ENCODE peak calls at places on chromosome 18, in seven cellular contexts. Q is left ventricle myocardium inferior; I is naive thymus-derived CD4-positive, alpha-beta T cell; L is right atrium auricular region; V is tibial artery; U is endothelial cell of umbilical vein; Z is NT2/D1. F is an unnamed sample. For H3K36me3 and H3K4me1, the result is how much of the 10 kb centered on the place peaks cover.

GRCh38 chr18:59696311-59697235 is 650 bp downstream of the CCBE1 start:
- DNase-seq in Q (peak), I (no peak), U (no peak), V (no peak), Z (no peak), L (no peak), F (no peak)

GRCh38 chr18:6269933-6270332 is 144.8 kb downstream of the L3MBTL4 start:
- DNase-seq in Q (no peak), I (no peak), U (no peak), L (no peak), Z (no peak), V (no peak), F (no peak)

GRCh38 chr18:8468911-8469310 is 140.3 kb upstream of the RAB12 start:
- DNase-seq in L (peak), Q (peak), Z (no peak), V (no peak), U (peak), I (no peak), F (no peak)

GRCh38 chr18:5772271-5772670 is 123.1 kb downstream of the TMEM200C start:
- DNase-seq in Q (no peak), I (no peak), Z (peak), V (no peak), U (no peak), L (no peak), F (no peak)

GRCh38 chr18:78884502-78884901 is 95.1 kb upstream of the SALL3 start:
- DNase-seq in I (no peak), Q (no peak), L (no peak), V (no peak), Z (no peak), U (no peak), F (peak)

GRCh38 chr18:36769611-36770314 is 59.0 kb downstream of the TPGS2 start:
- DNase-seq in Z (no peak), V (no peak), U (no peak), I (no peak), Q (no peak), L (no peak), F (no peak)

GRCh38 chr18:57435851-57436192 is 648 bp downstream of the ONECUT2 start:
- DNase-seq in V (no peak), I (no peak), U (no peak), L (no peak), Q (no peak), Z (no peak), F (no peak)

GRCh38 chr18:50870138-50870845 is 8.6 kb upstream of the ME2 start:
- DNase-seq in I (no peak), U (peak), Q (no peak), L (no peak), V (no peak), Z (no peak), F (no peak)

GRCh38 chr18:35406666-35407065 is 29.5 kb upstream of the ZNF396 start:
- DNase-seq in U (no peak), I (no peak), V (no peak), Z (no peak), Q (no peak), L (no peak), F (no peak)

GRCh38 chr18:49492694-49493033 is 5.6 kb upstream of the C18orf32 start:
- DNase-seq in Q (no peak), I (no peak), Z (no peak), V (no peak), L (no peak), U (no peak), F (no peak)

GRCh38 chr18:7926526-7926925 is 359.4 kb downstream of the PTPRM start:
- DNase-seq in I (no peak), L (no peak), Z (no peak), Q (no peak), U (peak), V (no peak), F (no peak)

GRCh38 chr18:10928971-10929373 is 220.4 kb downstream of the PIEZO2 start:
- DNase-seq in Q (no peak), L (no peak), Z (no peak), I (no peak), V (no peak), U (no peak), F (no peak)

GRCh38 chr18:51658436-51658835 is 461.0 kb upstream of the MEX3C start:
- DNase-seq in Z (no peak), V (no peak), L (no peak), U (no peak), Q (no peak), I (no peak), F (no peak)

GRCh38 chr18:39260565-39260964 is 1695.0 kb upstream of the CELF4 start:
- DNase-seq in V (no peak), Q (no peak), Z (no peak), L (no peak), U (no peak), I (no peak), F (no peak)

GRCh38 chr18:23270999-23271680 is 135.9 kb downstream of the CABLES1 start:
- DNase-seq in I (no peak), Z (no peak), V (no peak), L (no peak), Q (no peak), U (peak), F (no peak)

GRCh38 chr18:11752116-11752911 is 63.2 kb downstream of the GNAL start:
- DNase-seq in V (no peak), Q (no peak), U (no peak), Z (no peak), L (no peak), I (no peak), F (no peak)

GRCh38 chr18:49524349-49524748 is 37.3 kb upstream of the C18orf32 start:
- DNase-seq in U (peak), I (no peak), L (peak), Q (no peak), Z (no peak), V (no peak), F (no peak)

GRCh38 chr18:28189400-28190239 is 12.7 kb upstream of the CDH2 start:
- DNase-seq in L (no peak), V (no peak), Z (no peak), U (peak), I (no peak), Q (no peak), F (peak)

GRCh38 chr18:34219651-34220050 is 5.1 kb downstream of the NOL4 start:
- DNase-seq in V (no peak), I (no peak), U (no peak), L (no peak), Q (no peak), Z (no peak), F (no peak)

GRCh38 chr18:8657050-8657820 is 48.0 kb downstream of the RAB12 start:
- DNase-seq in L (no peak), Z (no peak), Q (no peak), U (no peak), I (no peak), V (no peak), F (no peak)

GRCh38 chr18:43571078-43571689 is 293.9 kb upstream of the SYT4 start:
- DNase-seq in V (no peak), U (peak), Q (no peak), L (no peak), Z (peak), I (no peak), F (peak)

GRCh38 chr18:23209031-23209430 is 73.7 kb downstream of the CABLES1 start:
- DNase-seq in Z (no peak), L (no peak), Q (no peak), V (no peak), U (no peak), I (no peak), F (no peak)

GRCh38 chr18:45849529-45849928 is 24.1 kb downstream of the SIGLEC15 start:
- DNase-seq in L (no peak), I (no peak), Q (no peak), V (no peak), Z (no peak), U (no peak), F (no peak)

GRCh38 chr18:38421016-38421415 is 855.4 kb upstream of the CELF4 start:
- DNase-seq in V (no peak), Z (no peak), Q (no peak), L (no peak), I (no peak), U (no peak), F (no peak)

GRCh38 chr18:25102657-25103056 is 249.3 kb downstream of the ZNF521 start:
- DNase-seq in Z (no peak), U (peak), V (no peak), I (no peak), L (no peak), Q (no peak), F (no peak)

GRCh38 chr18:5237083-5237722 is 40.1 kb upstream of the AKAIN1 start:
- DNase-seq in U (no peak), L (peak), I (no peak), Z (no peak), V (no peak), Q (peak), F (no peak)

GRCh38 chr18:56191334-56191733 is 447.1 kb downstream of the TXNL1 start:
- DNase-seq in I (no peak), Z (no peak), Q (no peak), V (no peak), U (no peak), L (no peak), F (no peak)

GRCh38 chr18:42182728-42183700 is 228.0 kb downstream of the PIK3C3 start:
- DNase-seq in L (no peak), Q (no peak), I (no peak), U (no peak), Z (no peak), V (no peak), F (no peak)

GRCh38 chr18:55811964-55812363 is 224.0 kb upstream of the TCF4 start:
- DNase-seq in V (no peak), L (no peak), Z (no peak), U (peak), Q (no peak), I (no peak), F (no peak)

GRCh38 chr18:29912351-29912750 is 1130.2 kb downstream of the DSC3 start:
- DNase-seq in V (no peak), I (no peak), Z (no peak), L (no peak), U (no peak), Q (no peak), F (no peak)

GRCh38 chr18:64330161-64330560 is 181.3 kb upstream of the LINC00305 start:
- DNase-seq in V (no peak), U (peak), Q (no peak), Z (peak), I (no peak), L (no peak), F (no peak)

GRCh38 chr18:7273301-7273911 is 42.5 kb downstream of the LRRC30 start:
- DNase-seq in I (no peak), U (peak), V (peak), L (peak), Q (peak), Z (no peak), F (no peak)

GRCh38 chr18:13455470-13455869 is 236.9 kb downstream of the LDLRAD4 start:
- DNase-seq in I (no peak), V (peak), U (no peak), Z (no peak), L (peak), Q (no peak), F (no peak)

GRCh38 chr18:37962316-37962966 is 396.8 kb upstream of the CELF4 start:
- DNase-seq in U (no peak), I (no peak), L (no peak), Z (no peak), V (no peak), Q (no peak), F (no peak)

GRCh38 chr18:79942211-79942610 is 9.2 kb downstream of the SLC66A2 start:
- DNase-seq in Z (no peak), U (no peak), I (no peak), L (no peak), V (peak), Q (no peak), F (no peak)
- H3K36me3 ChIP-seq in Z (under half), U (under half), I (under half), L (under half), V (under half), Q (under half), F (under half)

DNA sequence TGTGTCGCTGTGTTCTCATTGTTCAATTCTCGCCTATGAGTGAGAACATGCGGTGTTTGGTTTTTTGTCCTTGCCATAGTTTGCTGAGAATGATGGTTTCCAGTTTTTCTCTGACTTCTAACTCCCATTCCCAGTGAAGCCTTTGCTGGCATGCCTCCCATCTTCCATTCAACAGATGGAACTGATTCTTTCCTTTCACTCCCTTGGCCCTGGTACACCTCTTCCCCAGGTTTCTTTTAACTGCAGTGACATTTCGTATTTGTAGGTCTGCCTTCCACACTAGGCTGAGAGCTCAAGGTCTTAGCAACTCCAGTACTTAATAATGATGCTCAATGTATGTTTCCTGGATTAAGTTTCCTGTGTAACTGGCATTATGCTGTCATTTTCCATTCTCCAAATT is 48.5 kb downstream of the GAREM1 start:
- DNase-seq in I (no peak), Q (no peak), V (no peak), L (no peak), U (no peak), Z (no peak), F (no peak)
- H3K4me1 ChIP-seq in I (under half), Q (half or more), V (under half), L (half or more), U (under half), Z (under half), F (under half)

DNA sequence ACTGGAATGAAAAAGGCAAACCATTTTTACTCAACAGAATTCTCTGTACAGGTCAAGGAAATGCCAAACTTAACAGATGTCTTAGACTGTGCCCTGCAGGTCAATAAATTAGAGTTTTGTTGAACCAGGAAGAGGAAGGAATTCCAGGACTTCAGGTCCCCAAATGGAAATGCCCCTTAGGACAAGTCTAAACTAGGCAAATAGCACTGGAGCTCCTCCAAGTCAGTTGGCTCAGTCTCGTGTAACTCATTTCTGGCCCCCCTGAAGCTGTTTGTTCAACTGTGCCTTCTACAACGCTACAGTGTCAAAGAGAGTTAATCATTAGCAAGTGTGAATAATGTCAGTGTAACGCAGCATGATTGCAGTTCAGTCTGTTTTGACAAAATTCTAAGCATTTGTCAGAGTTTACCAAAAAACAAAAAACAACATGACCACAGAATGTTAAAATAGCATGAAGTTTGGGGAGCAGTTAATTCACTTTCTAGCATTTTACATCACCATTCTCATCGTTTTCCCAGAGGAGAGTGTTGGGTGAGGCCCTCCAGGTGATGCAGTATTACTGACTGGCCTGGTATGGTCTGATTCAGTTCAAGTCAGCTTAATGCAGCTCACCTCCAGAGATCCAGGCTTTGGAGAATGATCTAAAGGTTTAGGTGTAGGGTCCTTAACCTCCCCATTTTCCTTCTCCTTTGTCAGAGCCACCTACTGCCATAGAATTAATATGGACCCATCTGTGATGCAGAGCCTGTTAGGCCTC is 108.1 kb downstream of the AQP4 start:
- DNase-seq in U (no peak), I (no peak), L (no peak), Z (no peak), Q (no peak), V (no peak), F (no peak)
- H3K4me3 ChIP-seq in U (no peak), I (no peak), L (no peak), Z (no peak), Q (no peak), V (no peak), F (no peak)

GRCh38 chr18:58438161-58438983 is 190.5 kb downstream of the ALPK2 start:
- DNase-seq in U (no peak), I (peak), Q (no peak), L (no peak), V (no peak), Z (no peak), F (no peak)

GRCh38 chr18:58443671-58444070 is 185.2 kb downstream of the ALPK2 start:
- DNase-seq in Z (peak), I (no peak), Q (no peak), L (no peak), V (no peak), U (no peak), F (no peak)

DNA sequence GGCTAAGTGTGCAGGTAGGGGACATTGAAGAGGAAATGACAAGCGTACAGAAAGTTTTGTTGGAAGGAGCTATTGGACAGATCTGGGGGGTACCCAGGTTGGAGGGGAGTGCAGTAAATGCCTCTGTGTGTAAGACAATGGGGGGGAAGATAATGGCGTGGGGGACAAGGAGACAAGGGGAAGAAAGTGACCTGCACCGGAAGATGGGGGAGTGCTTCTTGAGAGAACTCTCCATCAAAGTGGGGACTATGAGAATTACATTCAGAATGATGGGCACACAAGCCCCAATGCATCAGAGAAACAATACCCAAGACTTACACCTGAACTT is 189.9 kb downstream of the ALPK2 start:
- DNase-seq in L (no peak), U (no peak), V (no peak), Q (no peak), Z (no peak), I (peak), F (no peak)
- H3K36me3 ChIP-seq in L (under half), U (under half), V (under half), Q (under half), Z (under half), I (under half), F (under half)

DNA sequence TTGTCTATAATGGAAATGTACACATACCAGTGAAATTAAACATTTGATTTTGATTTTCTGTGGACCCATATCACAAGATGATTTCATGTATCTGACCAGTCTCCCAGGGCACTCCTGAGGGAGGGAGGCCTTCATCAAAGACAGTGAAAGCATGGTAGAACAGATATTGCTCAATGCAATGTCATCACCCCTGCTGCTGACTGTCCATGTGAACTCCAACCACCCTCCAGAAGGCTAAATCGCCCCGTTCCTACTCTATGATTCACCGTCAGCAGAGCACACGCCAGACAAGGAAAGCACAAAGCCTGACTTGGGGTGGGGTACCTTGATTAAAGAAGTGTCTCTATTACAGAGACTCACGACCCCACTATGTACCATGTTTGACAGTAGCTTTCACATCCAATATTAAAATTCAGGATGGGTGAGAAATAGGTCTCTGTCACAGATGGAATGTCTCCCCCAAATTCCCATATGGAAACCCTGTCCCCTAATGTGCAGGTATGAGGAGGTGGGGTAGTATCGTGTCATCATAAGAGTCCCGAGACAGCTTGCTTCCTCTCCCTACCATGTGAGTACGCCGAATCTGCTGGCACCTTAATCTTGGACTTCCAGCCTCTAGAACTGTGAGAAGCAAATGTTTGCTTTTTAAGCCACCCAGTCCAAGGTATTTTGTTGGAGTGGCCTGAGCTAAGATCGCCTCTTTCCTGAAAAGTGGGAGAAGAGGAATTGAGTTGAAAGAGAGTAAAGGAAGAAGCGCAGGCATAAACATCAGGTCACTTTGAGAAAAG is 42.4 kb downstream of the CYB5A start:
- DNase-seq in L (no peak), U (no peak), Q (no peak), Z (no peak), I (no peak), V (no peak), F (no peak)
- H3K4me1 ChIP-seq in L (under half), U (under half), Q (under half), Z (under half), I (under half), V (under half), F (under half)

DNA sequence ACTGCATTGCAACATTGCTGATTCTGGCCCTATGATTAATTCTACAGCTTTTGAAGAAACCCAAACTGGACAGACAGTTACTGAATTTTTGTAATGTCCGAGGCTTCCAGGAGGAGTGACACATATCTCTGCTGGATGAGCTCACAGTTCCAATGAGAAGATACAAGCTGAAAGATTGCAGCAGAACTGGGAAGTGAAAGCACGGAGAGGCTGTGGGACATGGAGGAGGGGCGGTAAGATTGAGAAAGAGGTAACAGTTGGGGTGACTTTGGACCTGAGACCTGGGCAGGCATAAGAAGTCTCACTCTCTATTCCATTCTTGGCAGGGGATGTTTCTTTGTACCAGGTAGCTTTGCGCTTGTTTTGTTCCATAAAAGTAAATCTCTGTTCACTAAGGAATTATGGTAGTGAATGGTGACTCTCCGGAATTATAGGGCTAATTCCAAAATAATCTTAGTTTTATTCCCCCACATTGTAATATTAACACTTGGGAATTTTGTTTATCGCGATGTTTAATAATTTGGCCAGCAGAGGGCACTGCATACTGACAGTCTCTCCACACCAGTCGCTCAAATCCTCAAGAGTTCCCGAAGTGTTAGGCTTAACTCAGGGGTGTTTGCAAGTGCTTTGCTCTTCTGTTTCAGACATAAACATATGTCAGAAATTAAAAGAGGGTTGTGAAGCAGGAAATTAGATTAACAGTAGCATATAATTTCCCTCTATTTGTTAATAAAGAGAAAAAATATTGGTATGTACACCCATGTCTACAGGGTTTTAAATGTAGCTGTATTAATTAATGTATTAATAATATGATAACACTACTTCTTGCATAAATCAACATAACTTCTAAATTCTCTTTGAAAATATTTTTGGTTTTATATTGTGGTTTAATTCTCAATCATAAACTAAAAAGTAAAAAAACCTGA is 201.4 kb downstream of the SOCS6 start:
- DNase-seq in I (peak), L (no peak), Q (no peak), Z (peak), V (no peak), U (peak), F (peak)
- H3K4me3 ChIP-seq in I (no peak), L (no peak), Q (no peak), Z (no peak), V (no peak), U (no peak), F (no peak)

F was measured in HAP-1.